ENCODE peak calls at places on chromosomes 3 and 15, in four cellular contexts. O, J, C and Y are unnamed samples.

GRCh38 chr15:69141286-69141701 is 19.1 kb upstream of the GLCE start:
- DNase-seq in O (peak; percentile 28), J (no peak), C (no peak), Y (no peak)

GRCh38 chr15:65980824-65981456 is 111.6 kb downstream of the RAB11A start:
- DNase-seq in C (no peak), O (peak; percentile 30), J (peak; percentile 41), Y (no peak)

GRCh38 chr3:41000471-41000870 is 198.8 kb upstream of the CTNNB1 start:
- DNase-seq in J (no peak), O (no peak), C (no peak), Y (no peak)

GRCh38 chr3:23739536-23739935 is 66.2 kb upstream of the UBE2E1 start:
- DNase-seq in C (no peak), J (no peak), O (no peak), Y (no peak)

GRCh38 chr15:40925863-40926658 is 3.1 kb upstream of the DLL4 start:
- DNase-seq in O (no peak), C (no peak), J (no peak), Y (no peak)

GRCh38 chr3:195807681-195808121 is 4.0 kb downstream of the MUC4 start:
- DNase-seq in J (no peak), O (no peak), C (no peak), Y (no peak)

GRCh38 chr3:134794323-134794722 is 737 bp upstream of the EPHB1 start:
- DNase-seq in J (no peak), O (no peak), C (no peak), Y (no peak)

GRCh38 chr3:188772886-188773285 is 398.9 kb upstream of the TPRG1 start:
- DNase-seq in J (no peak), C (no peak), O (peak; percentile 68), Y (no peak)

GRCh38 chr3:67176396-67176795 is 178.3 kb downstream of the KBTBD8 start:
- DNase-seq in J (no peak), O (no peak), C (no peak), Y (no peak)

GRCh38 chr3:128296469-128297251 is 143.4 kb downstream of the EEFSEC start:
- DNase-seq in O (no peak), C (no peak), J (no peak), Y (no peak)

DNA sequence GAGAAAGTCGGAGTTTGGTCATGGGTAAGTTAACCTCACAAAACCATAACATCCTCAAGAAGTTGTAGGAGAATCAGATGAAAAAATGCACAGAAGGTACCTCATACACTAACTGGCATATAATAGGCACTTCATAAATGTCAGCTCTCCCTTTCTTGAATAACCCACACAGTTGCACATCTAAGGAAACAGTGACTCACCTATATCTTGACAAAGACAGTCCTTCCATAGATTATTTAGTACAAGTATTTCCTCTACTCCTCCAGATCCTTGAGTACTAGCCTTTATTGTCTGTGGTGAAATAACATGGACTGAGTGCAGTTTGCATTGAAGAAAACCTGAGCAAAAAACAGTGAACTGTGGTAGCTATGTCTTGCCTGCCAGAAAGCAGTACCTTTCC is 46.6 kb downstream of the MAGI1 start:
- DNase-seq in J (no peak), O (no peak), C (no peak), Y (no peak)
- TF ChIP-seq TAF1 in J (no peak), O (no peak), C (no peak), Y (no peak)

GRCh38 chr3:124322309-124322880 is 330.5 kb upstream of the ROPN1 start:
- DNase-seq in J (no peak), O (no peak), C (no peak), Y (no peak)

GRCh38 chr3:124315215-124316033 is 323.5 kb upstream of the ROPN1 start:
- DNase-seq in J (no peak), C (no peak), O (no peak), Y (no peak)

GRCh38 chr3:124318014-124318413 is 326.1 kb upstream of the ROPN1 start:
- DNase-seq in J (no peak), C (no peak), O (no peak), Y (no peak)

GRCh38 chr3:124316034-124316287 is 324.0 kb upstream of the ROPN1 start:
- DNase-seq in C (no peak), O (no peak), J (no peak), Y (no peak)

DNA sequence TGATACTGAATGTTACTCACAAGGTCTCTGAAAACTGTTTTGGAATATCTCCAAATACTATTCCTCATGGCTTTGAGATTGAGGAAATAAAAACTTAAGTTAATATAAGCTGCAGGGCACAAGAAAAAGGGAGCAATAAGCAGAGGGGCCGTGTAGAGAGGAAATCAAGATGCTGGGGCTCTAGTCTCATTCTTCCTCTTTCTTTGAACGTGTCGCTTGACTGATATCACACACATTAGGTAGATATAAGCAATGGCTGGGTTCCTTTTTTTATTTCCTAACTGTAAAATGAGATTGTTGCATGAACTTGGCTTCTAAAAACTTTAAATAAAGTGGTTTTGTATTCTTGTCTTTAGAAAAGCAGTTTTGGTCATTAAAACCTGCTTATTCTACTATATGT is 326.7 kb upstream of the ROPN1 start:
- DNase-seq in J (no peak), O (no peak), C (no peak), Y (no peak)
- TF ChIP-seq TAF1 in J (no peak), O (no peak), C (no peak), Y (no peak)

GRCh38 chr15:52078876-52079700 is 33.5 kb downstream of the BCL2L10 start:
- DNase-seq in J (peak; percentile 41), C (no peak), O (peak; percentile 59), Y (peak; percentile 41)
- TF ChIP-seq TAF1 in J (no peak), C (no peak), O (no peak), Y (no peak)

GRCh38 chr15:93143186-93143585 is 54.2 kb upstream of the RGMA start:
- DNase-seq in O (no peak), C (no peak), J (no peak), Y (no peak)

GRCh38 chr15:93139436-93139835 is 50.4 kb upstream of the RGMA start:
- DNase-seq in O (no peak), J (no peak), C (no peak), Y (no peak)

GRCh38 chr15:93138681-93139080 is 49.7 kb upstream of the RGMA start:
- DNase-seq in O (no peak), C (no peak), J (no peak), Y (no peak)

GRCh38 chr15:93144477-93145270 is 55.7 kb upstream of the RGMA start:
- DNase-seq in C (no peak), O (no peak), J (no peak), Y (no peak)

DNA sequence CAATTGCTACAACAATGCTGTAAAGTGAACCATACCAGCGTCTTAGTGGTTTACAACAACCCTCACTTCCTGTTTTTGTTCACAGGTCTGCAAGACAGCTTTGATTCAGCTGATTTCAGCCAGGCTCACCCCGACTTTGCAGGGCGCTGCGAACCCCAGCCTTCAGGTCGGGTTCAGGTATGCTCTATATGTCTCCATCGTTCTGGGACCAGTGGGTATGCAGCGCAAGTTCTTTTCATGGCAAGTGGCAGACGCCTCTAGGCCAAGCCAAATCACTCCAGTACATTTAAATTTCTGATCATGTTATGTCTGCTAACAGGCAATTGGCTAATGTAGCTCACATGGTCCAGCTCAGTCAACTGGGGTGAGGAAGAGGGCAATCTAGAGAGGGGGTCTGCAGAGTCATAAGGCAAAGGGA is 52.4 kb upstream of the RGMA start:
- DNase-seq in O (no peak), J (peak; percentile 26), C (no peak), Y (peak; percentile 20)
- TF ChIP-seq TAF1 in O (no peak), J (no peak), C (no peak), Y (no peak)

GRCh38 chr3:99764377-99764776 is 53.3 kb upstream of the CMSS1 start:
- DNase-seq in O (no peak), J (no peak), C (no peak), Y (no peak)
- TF ChIP-seq TAF1 in O (no peak), J (no peak), C (no peak), Y (no peak)

GRCh38 chr3:171251842-171252241 is 208.4 kb downstream of the TNIK start:
- DNase-seq in J (no peak), O (no peak), C (no peak), Y (no peak)

GRCh38 chr3:171245796-171246453 is 214.3 kb downstream of the TNIK start:
- DNase-seq in J (no peak), C (no peak), O (no peak), Y (no peak)

GRCh38 chr3:171248426-171249115 is 211.6 kb downstream of the TNIK start:
- DNase-seq in J (no peak), C (no peak), O (no peak), Y (no peak)

DNA sequence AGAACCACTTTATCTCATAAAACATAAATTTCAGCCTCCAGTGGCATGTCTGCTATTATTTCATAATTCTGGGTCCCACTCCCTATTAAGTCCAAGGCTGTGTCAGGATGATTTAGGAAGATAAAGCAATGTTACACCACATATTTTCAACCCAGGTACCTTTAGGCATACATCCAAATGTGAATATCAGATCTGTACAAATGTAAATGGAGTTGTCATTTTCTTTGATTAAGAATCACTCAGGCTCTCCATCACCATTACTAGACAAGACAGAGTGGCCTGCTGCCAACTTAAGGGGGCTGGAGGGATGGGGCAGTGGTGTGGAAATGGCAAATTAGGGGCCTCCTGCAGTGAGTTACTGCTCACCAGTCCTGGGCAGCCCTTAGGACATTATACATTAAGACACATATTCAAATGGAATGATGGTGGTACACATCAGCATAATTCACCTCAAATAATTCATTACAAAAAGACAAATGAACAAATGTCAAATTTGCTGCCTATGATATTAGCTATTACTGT is 211.0 kb downstream of the TNIK start:
- DNase-seq in J (no peak), O (no peak), C (no peak), Y (no peak)
- TF ChIP-seq TAF1 in J (no peak), O (no peak), C (no peak), Y (no peak)